ENCODE peak calls at places on chromosomes 4 and X, in nine cellular contexts. T, N, O, J, A, D, Q, P and G are unnamed samples.

GRCh38 chr4:55609393-55609821 is 17.4 kb upstream of the PDCL2 start:
- DNase-seq in T (peak; percentile 98), N (no peak), O (no peak), J (no peak), A (peak; percentile 2), D (no peak), Q (no peak), P (peak; percentile 29), G (no peak)

GRCh38 chrX:77160301-77160700 is 286.9 kb upstream of the FGF16 start:
- DNase-seq in T (no peak), N (no peak), O (no peak), J (peak; percentile 48), A (peak; percentile 0), D (no peak), Q (no peak), P (peak; percentile 3), G (no peak)

GRCh38 chr4:15042529-15043167 is 40.4 kb downstream of the CPEB2 start:
- DNase-seq in T (peak; percentile 26), N (no peak), O (no peak), J (no peak), A (no peak), D (no peak), Q (no peak), P (peak; percentile 38), G (no peak)

GRCh38 chr4:84964995-84965557 is 1.4 kb downstream of the WDFY3 start:
- DNase-seq in T (no peak), N (no peak), O (no peak), J (no peak), A (no peak), D (no peak), Q (no peak), P (no peak), G (no peak)

GRCh38 chr4:154082760-154083530 is 294.1 kb upstream of the SFRP2 start:
- DNase-seq in T (peak; percentile 5), N (no peak), O (no peak), J (no peak), A (peak; percentile 27), D (no peak), Q (no peak), P (no peak), G (no peak)

GRCh38 chr4:2796261-2797187 is 3.6 kb downstream of the SH3BP2 start:
- DNase-seq in T (peak; percentile 89), N (no peak), O (no peak), J (peak; percentile 70), A (no peak), D (no peak), Q (peak; percentile 25), P (no peak), G (no peak)

GRCh38 chr4:48939785-48940184 is 33.2 kb upstream of the OCIAD2 start:
- DNase-seq in T (peak; percentile 96), N (no peak), O (no peak), J (no peak), A (no peak), D (no peak), Q (no peak), P (peak; percentile 89), G (no peak)

GRCh38 chrX:67622053-67622452 is 78.2 kb downstream of the AR start:
- DNase-seq in T (no peak), N (no peak), O (no peak), J (no peak), A (no peak), D (no peak), Q (no peak), P (no peak), G (no peak)

GRCh38 chr4:915041-915474 is 17.1 kb downstream of the GAK start:
- DNase-seq in T (no peak), N (no peak), O (no peak), J (peak; percentile 55), A (no peak), D (no peak), Q (no peak), P (no peak), G (no peak)

GRCh38 chrX:10203617-10204016 is 46.8 kb downstream of the CLCN4 start:
- DNase-seq in T (no peak), N (no peak), O (no peak), J (no peak), A (no peak), D (no peak), Q (no peak), P (no peak), G (no peak)

GRCh38 chrX:71627588-71628404 is 9.5 kb upstream of the CXCR3 start:
- DNase-seq in T (no peak), N (no peak), O (no peak), J (no peak), A (no peak), D (no peak), Q (no peak), P (no peak), G (no peak)

GRCh38 chrX:16222123-16222522 is 54.8 kb downstream of the MAGEB17 start:
- DNase-seq in T (no peak), N (no peak), O (no peak), J (no peak), A (no peak), D (no peak), Q (no peak), P (peak; percentile 12), G (no peak)

GRCh38 chr4:25815586-25815985 is 47.2 kb downstream of the SEL1L3 start:
- DNase-seq in T (no peak), N (no peak), O (no peak), J (no peak), A (no peak), D (no peak), Q (no peak), P (peak; percentile 49), G (no peak)

GRCh38 chrX:44484607-44485146 is 58.0 kb downstream of the FUNDC1 start:
- DNase-seq in T (no peak), N (no peak), O (no peak), J (no peak), A (no peak), D (no peak), Q (no peak), P (no peak), G (no peak)

GRCh38 chr4:174120446-174121142 is 162.9 kb downstream of the FBXO8 start:
- DNase-seq in T (peak; percentile 56), N (no peak), O (no peak), J (no peak), A (peak; percentile 52), D (peak; percentile 60), Q (peak; percentile 24), P (peak; percentile 91), G (no peak)

GRCh38 chr4:41746025-41746439 is 2.5 kb downstream of the PHOX2B start:
- DNase-seq in T (no peak), N (no peak), O (no peak), J (no peak), A (no peak), D (no peak), Q (no peak), P (no peak), G (no peak)

GRCh38 chr4:143202824-143203223 is 18.1 kb downstream of the USP38 start:
- DNase-seq in T (peak; percentile 36), N (no peak), O (no peak), J (no peak), A (no peak), D (no peak), Q (no peak), P (peak; percentile 44), G (no peak)

GRCh38 chr4:142121448-142121847 is 485.1 kb downstream of the IL15 start:
- DNase-seq in T (no peak), N (no peak), O (no peak), J (no peak), A (no peak), D (no peak), Q (no peak), P (no peak), G (no peak)

GRCh38 chrX:153336988-153337387 is 3.0 kb downstream of the ZNF275 start:
- DNase-seq in T (no peak), N (no peak), O (no peak), J (no peak), A (no peak), D (no peak), Q (no peak), P (no peak), G (no peak)

GRCh38 chr4:66017671-66018070 is 347.4 kb upstream of the EPHA5 start:
- DNase-seq in T (no peak), N (no peak), O (no peak), J (no peak), A (no peak), D (no peak), Q (no peak), P (no peak), G (no peak)

GRCh38 chr4:32689520-32689919 is 1969.4 kb downstream of the PCDH7 start:
- DNase-seq in T (peak; percentile 79), N (no peak), O (no peak), J (no peak), A (no peak), D (no peak), Q (no peak), P (peak; percentile 3), G (no peak)

GRCh38 chr4:115366390-115366789 is 253.0 kb upstream of the NDST4 start:
- DNase-seq in T (no peak), N (no peak), O (no peak), J (no peak), A (no peak), D (no peak), Q (no peak), P (no peak), G (no peak)
- TF ChIP-seq CTCF in T (no peak), N (no peak), O (no peak), J (no peak), A (no peak), D (no peak), Q (no peak), P (no peak), G (no peak)

GRCh38 chr4:147244786-147245185 is 236.1 kb upstream of the EDNRA start:
- DNase-seq in T (no peak), N (no peak), O (no peak), J (no peak), A (no peak), D (no peak), Q (no peak), P (no peak), G (no peak)
- TF ChIP-seq CTCF in T (no peak), N (no peak), O (no peak), J (no peak), A (no peak), D (no peak), Q (no peak), P (no peak), G (no peak)

GRCh38 chrX:41846714-41847113 is 76.6 kb downstream of the CASK start:
- DNase-seq in T (no peak), N (no peak), O (no peak), J (no peak), A (no peak), D (no peak), Q (no peak), P (no peak), G (no peak)
- TF ChIP-seq CTCF in T (no peak), N (no peak), O (no peak), J (no peak), A (no peak), D (no peak), Q (no peak), P (no peak), G (no peak)

DNA sequence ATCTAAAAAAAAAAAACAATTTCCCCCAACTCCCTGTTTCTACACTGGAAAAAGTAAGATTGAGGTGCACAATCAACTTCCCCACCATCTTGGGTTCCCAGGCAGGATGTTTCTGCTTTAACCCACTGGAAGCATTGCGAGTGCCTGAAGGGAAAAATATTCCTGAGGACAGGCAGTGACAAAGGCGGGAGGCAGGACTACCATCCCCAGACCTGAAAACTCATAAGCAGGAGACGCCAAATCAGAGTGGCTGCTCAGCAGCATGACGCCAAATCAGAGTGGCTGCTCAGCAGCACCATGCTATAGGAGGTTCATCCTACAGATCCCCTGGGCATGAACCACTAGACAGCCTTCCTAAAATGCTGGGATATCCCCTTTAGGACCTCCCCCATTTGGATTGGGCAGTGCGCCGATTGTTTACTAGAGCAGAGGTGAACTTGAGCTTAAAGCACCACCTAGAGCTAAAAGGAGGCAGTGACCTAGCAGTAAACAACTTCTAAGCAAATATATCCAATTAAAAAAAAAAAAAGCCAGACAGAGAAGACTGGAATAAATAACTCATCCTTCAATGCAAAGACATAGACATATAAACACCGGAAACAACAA is 35.0 kb upstream of the GK start:
- DNase-seq in T (peak; percentile 15), N (no peak), O (no peak), J (no peak), A (peak; percentile 42), D (no peak), Q (no peak), P (peak; percentile 15), G (no peak)
- TF ChIP-seq CTCF in T (no peak), N (no peak), O (no peak), J (peak; percentile 7), A (no peak), D (no peak), Q (no peak), P (peak; percentile 10), G (no peak)